ENCODE peak calls at places on chromosome 22, in ten cellular contexts. One of them, this sample, is unnamed.

GRCh38 chr22:44543362-44543761 is 45.3 kb upstream of the RTL6 start:
- DNase-seq in fibroblast of mammary gland: no peak
- DNase-seq in right atrium auricular region: no peak
- DNase-seq in left ventricle myocardium inferior: no peak
- DNase-seq in esophagus squamous epithelium: no peak
- DNase-seq in GM23248: no peak
- DNase-seq in brain microvascular endothelial cell: no peak
- DNase-seq in K562: no peak
- DNase-seq in kidney epithelial cell: no peak
- DNase-seq in AG10803: no peak
- DNase-seq in this sample: no peak

GRCh38 chr22:35406443-35406842 is 6.5 kb downstream of the MCM5 start:
- DNase-seq in kidney epithelial cell: no peak
- DNase-seq in esophagus squamous epithelium: no peak
- DNase-seq in left ventricle myocardium inferior: no peak
- DNase-seq in K562: no peak
- DNase-seq in AG10803: no peak
- DNase-seq in right atrium auricular region: no peak
- DNase-seq in fibroblast of mammary gland: no peak
- DNase-seq in GM23248: no peak
- DNase-seq in brain microvascular endothelial cell: no peak
- DNase-seq in this sample: no peak

GRCh38 chr22:41290262-41291221 is 4.6 kb upstream of the RANGAP1 start:
- DNase-seq in brain microvascular endothelial cell: peak; percentile 57
- DNase-seq in K562: no peak
- DNase-seq in esophagus squamous epithelium: no peak
- DNase-seq in kidney epithelial cell: peak; percentile 77
- DNase-seq in fibroblast of mammary gland: peak; percentile 63
- DNase-seq in GM23248: peak; percentile 80
- DNase-seq in left ventricle myocardium inferior: no peak
- DNase-seq in right atrium auricular region: no peak
- DNase-seq in AG10803: peak; percentile 97
- DNase-seq in this sample: no peak

GRCh38 chr22:32337015-32337414 is 20.7 kb upstream of the RFPL3 start:
- DNase-seq in left ventricle myocardium inferior: no peak
- DNase-seq in brain microvascular endothelial cell: no peak
- DNase-seq in fibroblast of mammary gland: no peak
- DNase-seq in AG10803: no peak
- DNase-seq in right atrium auricular region: peak; percentile 55
- DNase-seq in K562: no peak
- DNase-seq in esophagus squamous epithelium: no peak
- DNase-seq in GM23248: no peak
- DNase-seq in kidney epithelial cell: no peak
- DNase-seq in this sample: no peak

GRCh38 chr22:45552017-45552411 is 49.3 kb downstream of the FBLN1 start:
- DNase-seq in brain microvascular endothelial cell: no peak
- DNase-seq in left ventricle myocardium inferior: no peak
- DNase-seq in fibroblast of mammary gland: no peak
- DNase-seq in right atrium auricular region: no peak
- DNase-seq in kidney epithelial cell: no peak
- DNase-seq in AG10803: no peak
- DNase-seq in GM23248: no peak
- DNase-seq in esophagus squamous epithelium: no peak
- DNase-seq in K562: no peak
- DNase-seq in this sample: no peak

GRCh38 chr22:43996170-43996980 is 27.7 kb upstream of the PARVB start:
- DNase-seq in left ventricle myocardium inferior: peak; percentile 69
- DNase-seq in brain microvascular endothelial cell: no peak
- DNase-seq in right atrium auricular region: no peak
- DNase-seq in K562: no peak
- DNase-seq in esophagus squamous epithelium: peak; percentile 26
- DNase-seq in fibroblast of mammary gland: no peak
- DNase-seq in AG10803: no peak
- DNase-seq in GM23248: no peak
- DNase-seq in kidney epithelial cell: no peak
- DNase-seq in this sample: no peak

GRCh38 chr22:23402275-23403151 is 177.6 kb downstream of the IGLL1 start:
- DNase-seq in left ventricle myocardium inferior: no peak
- DNase-seq in K562: peak; percentile 84
- DNase-seq in brain microvascular endothelial cell: peak; percentile 28
- DNase-seq in AG10803: peak; percentile 10
- DNase-seq in right atrium auricular region: no peak
- DNase-seq in GM23248: peak; percentile 69
- DNase-seq in fibroblast of mammary gland: peak; percentile 40
- DNase-seq in kidney epithelial cell: no peak
- DNase-seq in esophagus squamous epithelium: no peak
- DNase-seq in this sample: peak; percentile 76

GRCh38 chr22:24758164-24758799 is 16.2 kb downstream of the PIWIL3 start:
- DNase-seq in AG10803: peak; percentile 50
- DNase-seq in esophagus squamous epithelium: no peak
- DNase-seq in fibroblast of mammary gland: peak; percentile 55
- DNase-seq in K562: peak; percentile 76
- DNase-seq in right atrium auricular region: no peak
- DNase-seq in left ventricle myocardium inferior: peak; percentile 38
- DNase-seq in kidney epithelial cell: no peak
- DNase-seq in GM23248: peak; percentile 66
- DNase-seq in brain microvascular endothelial cell: peak; percentile 25
- DNase-seq in this sample: peak; percentile 72

GRCh38 chr22:47884200-47884599 is 1121.8 kb downstream of the TBC1D22A start:
- DNase-seq in fibroblast of mammary gland: no peak
- DNase-seq in GM23248: no peak
- DNase-seq in kidney epithelial cell: no peak
- DNase-seq in right atrium auricular region: no peak
- DNase-seq in AG10803: no peak
- DNase-seq in brain microvascular endothelial cell: no peak
- DNase-seq in left ventricle myocardium inferior: no peak
- DNase-seq in K562: no peak
- DNase-seq in esophagus squamous epithelium: no peak
- DNase-seq in this sample: no peak

GRCh38 chr22:42909363-42910058 is 52.4 kb upstream of the ARFGAP3 start:
- DNase-seq in esophagus squamous epithelium: no peak
- DNase-seq in AG10803: no peak
- DNase-seq in GM23248: no peak
- DNase-seq in kidney epithelial cell: no peak
- DNase-seq in brain microvascular endothelial cell: no peak
- DNase-seq in fibroblast of mammary gland: no peak
- DNase-seq in K562: no peak
- DNase-seq in left ventricle myocardium inferior: no peak
- DNase-seq in right atrium auricular region: no peak
- DNase-seq in this sample: no peak
- H3K4me3 ChIP-seq in esophagus squamous epithelium: no peak overlapping the region
- H3K4me3 ChIP-seq in AG10803: no peak overlapping the region
- H3K4me3 ChIP-seq in GM23248: no peak overlapping the region
- H3K4me3 ChIP-seq in kidney epithelial cell: no peak overlapping the region
- H3K4me3 ChIP-seq in brain microvascular endothelial cell: no peak overlapping the region
- H3K4me3 ChIP-seq in fibroblast of mammary gland: no peak overlapping the region
- H3K4me3 ChIP-seq in K562: no peak overlapping the region
- H3K4me3 ChIP-seq in left ventricle myocardium inferior: no peak overlapping the region
- H3K4me3 ChIP-seq in right atrium auricular region: no peak overlapping the region
- H3K4me3 ChIP-seq in this sample: no peak overlapping the region

GRCh38 chr22:26975381-26975780 is 318.0 kb downstream of the MIAT start:
- DNase-seq in K562: no peak
- DNase-seq in right atrium auricular region: no peak
- DNase-seq in esophagus squamous epithelium: no peak
- DNase-seq in fibroblast of mammary gland: no peak
- DNase-seq in kidney epithelial cell: no peak
- DNase-seq in AG10803: peak; percentile 15
- DNase-seq in left ventricle myocardium inferior: no peak
- DNase-seq in brain microvascular endothelial cell: no peak
- DNase-seq in GM23248: peak; percentile 32
- DNase-seq in this sample: no peak
- H3K4me3 ChIP-seq in K562: no peak overlapping the region
- H3K4me3 ChIP-seq in right atrium auricular region: no peak overlapping the region
- H3K4me3 ChIP-seq in esophagus squamous epithelium: no peak overlapping the region
- H3K4me3 ChIP-seq in fibroblast of mammary gland: no peak overlapping the region
- H3K4me3 ChIP-seq in kidney epithelial cell: no peak overlapping the region
- H3K4me3 ChIP-seq in AG10803: no peak overlapping the region
- H3K4me3 ChIP-seq in left ventricle myocardium inferior: no peak overlapping the region
- H3K4me3 ChIP-seq in brain microvascular endothelial cell: no peak overlapping the region
- H3K4me3 ChIP-seq in GM23248: no peak overlapping the region
- H3K4me3 ChIP-seq in this sample: no peak overlapping the region

GRCh38 chr22:49305966-49306631 is 521.6 kb downstream of the BRD1 start:
- DNase-seq in K562: no peak
- DNase-seq in left ventricle myocardium inferior: no peak
- DNase-seq in right atrium auricular region: peak; percentile 28
- DNase-seq in brain microvascular endothelial cell: no peak
- DNase-seq in esophagus squamous epithelium: no peak
- DNase-seq in fibroblast of mammary gland: no peak
- DNase-seq in kidney epithelial cell: no peak
- DNase-seq in GM23248: no peak
- DNase-seq in AG10803: no peak
- DNase-seq in this sample: no peak
- H3K4me3 ChIP-seq in K562: no peak overlapping the region
- H3K4me3 ChIP-seq in left ventricle myocardium inferior: no peak overlapping the region
- H3K4me3 ChIP-seq in right atrium auricular region: no peak overlapping the region
- H3K4me3 ChIP-seq in brain microvascular endothelial cell: no peak overlapping the region
- H3K4me3 ChIP-seq in esophagus squamous epithelium: no peak overlapping the region
- H3K4me3 ChIP-seq in fibroblast of mammary gland: no peak overlapping the region
- H3K4me3 ChIP-seq in kidney epithelial cell: no peak overlapping the region
- H3K4me3 ChIP-seq in GM23248: no peak overlapping the region
- H3K4me3 ChIP-seq in AG10803: no peak overlapping the region
- H3K4me3 ChIP-seq in this sample: no peak overlapping the region

DNA sequence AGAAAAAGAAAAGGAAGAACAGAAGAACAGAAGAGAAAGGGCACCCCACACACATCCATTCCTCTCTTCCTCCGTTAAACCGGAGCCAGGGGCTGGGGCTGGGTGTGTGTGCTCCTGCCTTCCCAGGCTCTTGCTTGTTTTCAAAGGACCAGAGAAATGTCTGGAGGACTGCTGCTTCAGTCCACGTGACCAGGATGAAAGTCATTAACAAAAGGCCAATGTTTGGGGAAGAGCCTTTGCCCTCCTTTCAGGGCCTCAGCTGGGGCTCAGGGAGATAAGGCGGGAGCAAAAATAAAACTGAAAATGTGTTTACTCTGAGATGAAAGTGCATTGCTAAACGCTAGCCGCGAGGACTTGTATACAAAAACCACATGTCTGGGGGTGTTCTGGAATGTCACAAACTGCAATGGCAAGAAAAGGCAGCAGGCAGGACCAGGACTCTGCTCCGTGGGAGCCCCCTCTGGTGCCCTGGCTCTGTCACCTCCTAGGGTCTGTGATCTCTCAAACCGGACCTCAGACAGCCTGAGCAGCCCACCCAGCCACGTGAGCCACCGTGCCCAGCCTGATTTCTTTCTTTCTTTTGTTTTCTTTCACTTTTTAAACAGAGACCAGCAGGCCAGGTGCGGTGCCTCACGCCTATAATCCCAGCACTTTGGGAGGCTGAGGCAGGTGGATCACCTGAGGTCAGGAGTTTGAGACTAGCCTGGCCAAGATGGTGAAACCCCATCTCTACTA is 31.6 kb upstream of the MYH9 start:
- DNase-seq in AG10803: peak; percentile 78
- DNase-seq in esophagus squamous epithelium: no peak
- DNase-seq in left ventricle myocardium inferior: peak; percentile 53
- DNase-seq in K562: peak; percentile 80
- DNase-seq in kidney epithelial cell: no peak
- DNase-seq in fibroblast of mammary gland: peak; percentile 84
- DNase-seq in right atrium auricular region: peak; percentile 62
- DNase-seq in GM23248: peak; percentile 52
- DNase-seq in brain microvascular endothelial cell: no peak
- DNase-seq in this sample: no peak
- H3K4me3 ChIP-seq in AG10803: peak overlapping the region; percentile 8
- H3K4me3 ChIP-seq in esophagus squamous epithelium: peak overlapping the region; percentile 10
- H3K4me3 ChIP-seq in left ventricle myocardium inferior: peak overlapping the region; percentile 48
- H3K4me3 ChIP-seq in K562: no peak overlapping the region
- H3K4me3 ChIP-seq in kidney epithelial cell: no peak overlapping the region
- H3K4me3 ChIP-seq in fibroblast of mammary gland: peak overlapping the region; percentile 9
- H3K4me3 ChIP-seq in right atrium auricular region: peak overlapping the region; percentile 19
- H3K4me3 ChIP-seq in GM23248: peak overlapping the region; percentile 27
- H3K4me3 ChIP-seq in brain microvascular endothelial cell: no peak overlapping the region
- H3K4me3 ChIP-seq in this sample: no peak overlapping the region

DNA sequence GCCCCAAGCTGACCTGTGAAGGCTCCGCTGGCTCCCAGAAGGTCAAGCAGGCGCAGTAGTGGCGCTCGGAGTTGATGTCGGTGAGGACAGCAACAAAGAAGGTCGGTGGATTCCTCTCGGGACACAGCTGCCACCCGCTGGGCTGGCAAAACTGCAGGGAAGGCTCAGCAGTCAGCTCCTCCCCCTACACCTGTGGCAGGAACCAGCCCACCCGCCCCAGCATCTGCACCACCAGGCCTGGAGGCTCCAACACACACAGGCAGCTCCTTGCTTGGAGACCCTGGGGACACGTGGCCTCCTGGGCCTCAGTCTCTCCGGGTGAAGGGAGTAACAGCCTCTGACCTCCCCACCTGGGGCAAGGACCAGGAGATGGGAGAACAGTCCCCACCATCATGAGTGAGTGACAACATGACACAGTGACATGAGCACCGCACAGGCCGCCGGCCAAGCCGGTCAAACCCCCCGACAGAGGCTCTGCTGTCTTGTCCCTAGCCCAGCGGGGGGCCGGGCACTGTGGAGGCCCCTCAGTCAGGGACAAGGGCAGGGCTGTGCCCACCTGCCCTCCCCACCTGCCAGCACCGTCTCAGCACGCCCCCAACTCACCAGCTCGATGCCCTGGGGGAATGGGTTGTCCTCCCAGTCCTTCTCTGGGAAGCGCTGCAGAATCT is 6.9 kb downstream of the SBF1 start:
- DNase-seq in kidney epithelial cell: no peak
- DNase-seq in esophagus squamous epithelium: no peak
- DNase-seq in left ventricle myocardium inferior: no peak
- DNase-seq in GM23248: no peak
- DNase-seq in AG10803: no peak
- DNase-seq in K562: no peak
- DNase-seq in fibroblast of mammary gland: no peak
- DNase-seq in right atrium auricular region: no peak
- DNase-seq in brain microvascular endothelial cell: no peak
- DNase-seq in this sample: no peak
- H3K4me3 ChIP-seq in kidney epithelial cell: no peak overlapping the region
- H3K4me3 ChIP-seq in esophagus squamous epithelium: no peak overlapping the region
- H3K4me3 ChIP-seq in left ventricle myocardium inferior: no peak overlapping the region
- H3K4me3 ChIP-seq in GM23248: no peak overlapping the region
- H3K4me3 ChIP-seq in AG10803: no peak overlapping the region
- H3K4me3 ChIP-seq in K562: no peak overlapping the region
- H3K4me3 ChIP-seq in fibroblast of mammary gland: no peak overlapping the region
- H3K4me3 ChIP-seq in right atrium auricular region: no peak overlapping the region
- H3K4me3 ChIP-seq in brain microvascular endothelial cell: no peak overlapping the region
- H3K4me3 ChIP-seq in this sample: no peak overlapping the region

This sample was measured in BE2C.